ENCODE peak calls at places on chromosome 3, in five cellular contexts. One of them, this sample, is unnamed.

GRCh38 chr3:104510091-104510860 is 856.4 kb upstream of the ALCAM start:
- DNase-seq in A673: peak
- DNase-seq in body of pancreas: no peak
- DNase-seq in psoas muscle: no peak
- DNase-seq in WTC11: no peak
- DNase-seq in this sample: no peak

GRCh38 chr3:13018561-13019242 is 54.5 kb downstream of the IQSEC1 start:
- DNase-seq in A673: no peak
- DNase-seq in body of pancreas: no peak
- DNase-seq in psoas muscle: peak
- DNase-seq in WTC11: no peak
- DNase-seq in this sample: no peak

GRCh38 chr3:74066456-74066855 is 441.7 kb upstream of the PDZRN3 start:
- DNase-seq in body of pancreas: no peak
- DNase-seq in WTC11: no peak
- DNase-seq in psoas muscle: no peak
- DNase-seq in A673: no peak
- DNase-seq in this sample: no peak

GRCh38 chr3:111159391-111159790 is 87.8 kb downstream of the NECTIN3 start:
- DNase-seq in WTC11: no peak
- DNase-seq in psoas muscle: no peak
- DNase-seq in body of pancreas: no peak
- DNase-seq in A673: no peak
- DNase-seq in this sample: no peak

GRCh38 chr3:155382396-155383042 is 89.0 kb upstream of the STRIT1 start:
- DNase-seq in A673: peak
- DNase-seq in psoas muscle: peak
- DNase-seq in WTC11: peak
- DNase-seq in body of pancreas: peak
- DNase-seq in this sample: peak

GRCh38 chr3:126850370-126851085 is 132.4 kb upstream of the PLXNA1 start:
- DNase-seq in A673: no peak
- DNase-seq in body of pancreas: peak
- DNase-seq in WTC11: peak
- DNase-seq in psoas muscle: no peak
- DNase-seq in this sample: peak

GRCh38 chr3:167493240-167493639 is 19.4 kb upstream of the SERPINI2 start:
- DNase-seq in WTC11: peak
- DNase-seq in body of pancreas: peak
- DNase-seq in A673: peak
- DNase-seq in psoas muscle: no peak
- DNase-seq in this sample: no peak

GRCh38 chr3:99176169-99176964 is 274.9 kb upstream of the DCBLD2 start:
- DNase-seq in WTC11: no peak
- DNase-seq in A673: no peak
- DNase-seq in psoas muscle: no peak
- DNase-seq in body of pancreas: no peak
- DNase-seq in this sample: no peak

GRCh38 chr3:14391033-14391432 is 11.4 kb upstream of the SLC6A6 start:
- DNase-seq in body of pancreas: peak
- DNase-seq in A673: peak
- DNase-seq in psoas muscle: peak
- DNase-seq in WTC11: no peak
- DNase-seq in this sample: peak

GRCh38 chr3:137762674-137763593 is 1.2 kb upstream of the SOX14 start:
- DNase-seq in A673: no peak
- DNase-seq in psoas muscle: no peak
- DNase-seq in body of pancreas: no peak
- DNase-seq in WTC11: peak
- DNase-seq in this sample: no peak

GRCh38 chr3:65347166-65347565 is 659.4 kb upstream of the ADAMTS9 start:
- DNase-seq in WTC11: no peak
- DNase-seq in body of pancreas: no peak
- DNase-seq in A673: no peak
- DNase-seq in psoas muscle: no peak
- DNase-seq in this sample: no peak

GRCh38 chr3:123385072-123385471 is 63.8 kb downstream of the ADCY5 start:
- DNase-seq in psoas muscle: no peak
- DNase-seq in body of pancreas: no peak
- DNase-seq in A673: no peak
- DNase-seq in WTC11: no peak
- DNase-seq in this sample: peak

GRCh38 chr3:11371758-11372157 is 99.6 kb downstream of the ATG7 start:
- DNase-seq in A673: no peak
- DNase-seq in WTC11: no peak
- DNase-seq in psoas muscle: no peak
- DNase-seq in body of pancreas: peak
- DNase-seq in this sample: no peak

GRCh38 chr3:113174806-113175490 is 36.4 kb upstream of the BOC start:
- DNase-seq in A673: no peak
- DNase-seq in psoas muscle: no peak
- DNase-seq in WTC11: no peak
- DNase-seq in body of pancreas: no peak
- DNase-seq in this sample: peak

GRCh38 chr3:161049683-161050248 is 55.4 kb downstream of the B3GALNT1 start:
- DNase-seq in psoas muscle: no peak
- DNase-seq in WTC11: no peak
- DNase-seq in A673: no peak
- DNase-seq in body of pancreas: no peak
- DNase-seq in this sample: no peak

GRCh38 chr3:62238003-62238402 is 135.3 kb downstream of the FEZF2 start:
- DNase-seq in body of pancreas: no peak
- DNase-seq in psoas muscle: no peak
- DNase-seq in WTC11: no peak
- DNase-seq in A673: no peak
- DNase-seq in this sample: no peak

GRCh38 chr3:162082516-162082915 is 585.9 kb downstream of the OTOL1 start:
- DNase-seq in WTC11: no peak
- DNase-seq in psoas muscle: no peak
- DNase-seq in A673: no peak
- DNase-seq in body of pancreas: no peak
- DNase-seq in this sample: peak

GRCh38 chr3:18424213-18424861 is 802 bp downstream of the SATB1 start:
- DNase-seq in A673: peak
- DNase-seq in WTC11: peak
- DNase-seq in psoas muscle: peak
- DNase-seq in body of pancreas: no peak
- DNase-seq in this sample: no peak

GRCh38 chr3:60742606-60743145 is 508.6 kb downstream of the FHIT start:
- DNase-seq in A673: no peak
- DNase-seq in psoas muscle: peak
- DNase-seq in WTC11: peak
- DNase-seq in body of pancreas: no peak
- DNase-seq in this sample: no peak

GRCh38 chr3:24344784-24345439 is 149.7 kb downstream of the THRB start:
- DNase-seq in body of pancreas: no peak
- DNase-seq in psoas muscle: no peak
- DNase-seq in A673: no peak
- DNase-seq in WTC11: no peak
- DNase-seq in this sample: no peak

GRCh38 chr3:24503499-24504176 is 9.0 kb upstream of the THRB start:
- DNase-seq in WTC11: no peak
- DNase-seq in psoas muscle: no peak
- DNase-seq in body of pancreas: no peak
- DNase-seq in A673: no peak
- DNase-seq in this sample: no peak

GRCh38 chr3:53161345-53161819 is 373 bp downstream of the PRKCD start:
- DNase-seq in body of pancreas: peak
- DNase-seq in A673: no peak
- DNase-seq in psoas muscle: peak
- DNase-seq in WTC11: peak
- DNase-seq in this sample: peak

GRCh38 chr3:62365311-62366092 is 7.8 kb downstream of the FEZF2 start:
- DNase-seq in psoas muscle: no peak
- DNase-seq in body of pancreas: no peak
- DNase-seq in WTC11: no peak
- DNase-seq in A673: no peak
- DNase-seq in this sample: no peak

GRCh38 chr3:48708481-48708889 is 8.5 kb downstream of the IP6K2 start:
- DNase-seq in WTC11: no peak
- DNase-seq in psoas muscle: no peak
- DNase-seq in body of pancreas: no peak
- DNase-seq in A673: no peak
- DNase-seq in this sample: peak

GRCh38 chr3:134126153-134126552 is 96.4 kb upstream of the SLCO2A1 start:
- DNase-seq in psoas muscle: no peak
- DNase-seq in WTC11: no peak
- DNase-seq in A673: no peak
- DNase-seq in body of pancreas: no peak
- DNase-seq in this sample: peak

GRCh38 chr3:194522579-194523046 is 35.8 kb upstream of the ATP13A3 start:
- DNase-seq in WTC11: no peak
- DNase-seq in body of pancreas: no peak
- DNase-seq in A673: peak
- DNase-seq in psoas muscle: no peak
- DNase-seq in this sample: peak

GRCh38 chr3:100710355-100711198 is 1.3 kb downstream of the TFG start:
- DNase-seq in body of pancreas: peak
- DNase-seq in psoas muscle: no peak
- DNase-seq in A673: peak
- DNase-seq in WTC11: no peak
- DNase-seq in this sample: peak

GRCh38 chr3:8581806-8582436 is 62.7 kb downstream of the SSUH2 start:
- DNase-seq in A673: no peak
- DNase-seq in psoas muscle: no peak
- DNase-seq in WTC11: no peak
- DNase-seq in body of pancreas: no peak
- DNase-seq in this sample: no peak

GRCh38 chr3:52447512-52448355 is 2.8 kb upstream of the SEMA3G start:
- DNase-seq in A673: no peak
- DNase-seq in WTC11: no peak
- DNase-seq in body of pancreas: no peak
- DNase-seq in psoas muscle: peak
- DNase-seq in this sample: no peak

GRCh38 chr3:22982981-22983582 is 220.0 kb upstream of the UBE2E2 start:
- DNase-seq in A673: no peak
- DNase-seq in body of pancreas: no peak
- DNase-seq in WTC11: no peak
- DNase-seq in psoas muscle: no peak
- DNase-seq in this sample: no peak

GRCh38 chr3:97979610-97980009 is 7.4 kb upstream of the RIOX2 start:
- DNase-seq in body of pancreas: no peak
- DNase-seq in WTC11: peak
- DNase-seq in psoas muscle: no peak
- DNase-seq in A673: no peak
- DNase-seq in this sample: no peak

GRCh38 chr3:97974996-97975395 is 2.8 kb upstream of the RIOX2 start:
- DNase-seq in WTC11: no peak
- DNase-seq in body of pancreas: no peak
- DNase-seq in A673: no peak
- DNase-seq in psoas muscle: no peak
- DNase-seq in this sample: no peak

GRCh38 chr3:97971679-97972567 is at the start of gene RIOX2:
- DNase-seq in psoas muscle: peak
- DNase-seq in WTC11: peak
- DNase-seq in body of pancreas: peak
- DNase-seq in A673: peak
- DNase-seq in this sample: peak

GRCh38 chr3:97972976-97973375 is 745 bp upstream of the RIOX2 start:
- DNase-seq in psoas muscle: no peak
- DNase-seq in WTC11: no peak
- DNase-seq in body of pancreas: no peak
- DNase-seq in A673: no peak
- DNase-seq in this sample: no peak

DNA sequence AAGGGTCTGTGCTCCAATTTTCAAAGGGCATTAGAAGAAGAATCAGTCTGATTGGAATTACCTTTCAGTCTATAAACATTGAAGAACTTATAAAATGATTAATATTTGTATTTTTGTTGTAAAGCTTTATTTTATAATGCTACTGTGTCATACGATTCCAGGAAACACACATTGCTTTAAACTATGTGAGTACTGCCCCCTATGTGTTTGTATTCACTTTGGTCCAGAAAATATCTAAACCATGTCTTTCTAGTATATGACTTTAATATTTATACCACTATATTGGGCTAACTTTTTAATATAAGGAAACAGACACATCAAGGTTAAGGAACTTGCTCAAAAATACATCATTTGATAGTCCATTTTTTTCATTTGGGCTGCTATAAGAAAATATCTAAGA is 3.2 kb upstream of the RIOX2 start:
- DNase-seq in body of pancreas: no peak
- DNase-seq in A673: no peak
- DNase-seq in psoas muscle: no peak
- DNase-seq in WTC11: no peak
- DNase-seq in this sample: no peak
- TF ChIP-seq CTCF in body of pancreas: no peak
- TF ChIP-seq CTCF in A673: peak
- TF ChIP-seq CTCF in psoas muscle: no peak
- TF ChIP-seq CTCF in WTC11: no peak
- TF ChIP-seq CTCF in this sample: no peak

DNA sequence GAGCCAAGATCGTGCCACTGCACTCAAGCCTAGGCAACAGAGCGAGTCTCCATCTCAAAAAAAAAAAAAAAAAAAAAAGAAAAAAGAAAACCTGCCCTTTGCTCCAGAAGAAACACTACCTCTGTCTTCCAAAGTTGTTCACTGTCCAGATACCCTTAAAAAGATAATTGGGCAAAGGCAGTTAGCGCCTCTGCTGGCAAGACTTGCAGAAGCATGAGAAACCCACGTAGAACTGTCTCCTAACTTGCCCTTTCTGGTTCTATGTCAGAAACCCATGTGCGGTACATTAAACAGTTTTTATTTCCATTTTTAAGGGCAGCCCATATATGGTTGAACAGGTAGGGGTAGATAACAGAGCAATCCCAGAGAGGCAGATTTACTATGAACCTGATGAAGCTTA is 1026.4 kb downstream of the ROBO2 start:
- DNase-seq in WTC11: no peak
- DNase-seq in psoas muscle: no peak
- DNase-seq in body of pancreas: no peak
- DNase-seq in A673: no peak
- DNase-seq in this sample: no peak
- TF ChIP-seq CTCF in WTC11: no peak
- TF ChIP-seq CTCF in psoas muscle: no peak
- TF ChIP-seq CTCF in body of pancreas: no peak
- TF ChIP-seq CTCF in A673: no peak
- TF ChIP-seq CTCF in this sample: no peak

DNA sequence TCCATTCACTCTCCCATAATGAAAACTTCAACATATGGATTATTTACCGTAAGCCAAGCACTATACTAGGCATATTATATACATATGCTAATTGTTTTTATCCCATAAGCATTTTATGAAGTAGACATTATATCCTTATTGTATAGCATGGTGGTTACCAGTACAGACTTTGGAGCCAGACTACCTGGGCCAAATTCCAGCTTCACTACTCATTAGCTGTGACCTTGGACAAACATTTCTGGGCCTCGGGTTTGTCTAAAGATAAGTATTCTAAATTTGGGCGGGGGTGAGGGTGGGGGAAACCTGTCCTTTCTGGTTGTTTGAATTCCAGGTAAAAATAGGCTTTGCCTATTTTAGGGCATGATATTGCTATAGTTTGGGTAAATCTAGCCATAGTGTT is 66.5 kb upstream of the P2RY1 start:
- DNase-seq in WTC11: no peak
- DNase-seq in body of pancreas: no peak
- DNase-seq in psoas muscle: no peak
- DNase-seq in A673: no peak
- DNase-seq in this sample: no peak
- TF ChIP-seq CTCF in WTC11: no peak
- TF ChIP-seq CTCF in body of pancreas: no peak
- TF ChIP-seq CTCF in psoas muscle: no peak
- TF ChIP-seq CTCF in A673: no peak
- TF ChIP-seq CTCF in this sample: no peak

GRCh38 chr3:190120161-190121060 is at the start of gene P3H2:
- DNase-seq in body of pancreas: peak
- DNase-seq in A673: peak
- DNase-seq in WTC11: peak
- DNase-seq in psoas muscle: peak
- DNase-seq in this sample: peak
- TF ChIP-seq CTCF in body of pancreas: peak
- TF ChIP-seq CTCF in A673: peak
- TF ChIP-seq CTCF in WTC11: no peak
- TF ChIP-seq CTCF in psoas muscle: peak
- TF ChIP-seq CTCF in this sample: peak

This sample was measured in foreskin fibroblast.